ENCODE peak calls at places on chromosomes 7 and 10, in nine cellular contexts. B is AG04450, I is activated gamma-delta T cell treated with Interleukin-2 at 50 U/mL for 16 hours, K is hypothalamus, N is AG20443, L is EL, C is putamen, Y is globus pallidus, P is posterior vena cava. U is an unnamed sample.
A peak's percentile ranks its signal among the peaks of the same experiment; 100 is the strongest.

GRCh38 chr7:101630591-101630990 is 1.5 kb upstream of the MYL10 start:
- DNase-seq in L (peak; percentile 84), Y (no peak), N (peak; percentile 75), B (no peak), I (no peak), C (no peak), P (no peak), K (no peak), U (peak; percentile 25)

GRCh38 chr10:120456143-120456625 is 843 bp upstream of the PLPP4 start:
- DNase-seq in P (no peak), Y (no peak), I (no peak), N (no peak), B (no peak), K (peak; percentile 27), L (no peak), C (no peak), U (no peak)

GRCh38 chr10:98326621-98327027 is 58.6 kb upstream of the LOXL4 start:
- DNase-seq in C (no peak), L (no peak), I (no peak), P (no peak), N (no peak), Y (no peak), B (no peak), K (no peak), U (no peak)

GRCh38 chr7:2939193-2939885 is 95.2 kb upstream of the GNA12 start:
- DNase-seq in K (no peak), P (peak; percentile 61), I (no peak), Y (no peak), L (peak; percentile 5), N (no peak), C (no peak), B (no peak), U (no peak)

GRCh38 chr7:46970131-46970430 is 611.8 kb downstream of the TNS3 start:
- DNase-seq in L (no peak), B (no peak), K (no peak), C (peak; percentile 7), I (no peak), Y (no peak), P (no peak), N (no peak), U (no peak)

GRCh38 chr10:112227331-112227961 is 43.9 kb upstream of the GPAM start:
- DNase-seq in L (peak; percentile 79), P (no peak), K (no peak), N (peak; percentile 72), B (no peak), Y (no peak), I (no peak), C (no peak), U (no peak)

GRCh38 chr7:114973147-114973546 is 51.3 kb downstream of the MDFIC start:
- DNase-seq in L (peak; percentile 33), B (no peak), N (peak; percentile 25), K (no peak), Y (no peak), I (no peak), P (no peak), C (no peak), U (no peak)

GRCh38 chr7:23261843-23262452 is 15.4 kb downstream of the GPNMB start:
- DNase-seq in K (no peak), C (peak; percentile 29), L (peak; percentile 72), N (peak; percentile 90), Y (peak; percentile 62), P (peak; percentile 88), B (peak; percentile 33), I (peak; percentile 43), U (peak; percentile 78)

GRCh38 chr10:22611425-22612111 is 102.8 kb downstream of the PIP4K2A start:
- DNase-seq in L (no peak), I (peak; percentile 60), Y (no peak), K (no peak), N (no peak), B (no peak), C (no peak), P (no peak), U (no peak)

GRCh38 chr7:121761399-121761798 is 111.6 kb upstream of the PTPRZ1 start:
- DNase-seq in Y (no peak), C (no peak), K (no peak), L (no peak), P (no peak), I (no peak), N (no peak), B (no peak), U (no peak)

GRCh38 chr7:74044366-74045350 is 16.7 kb downstream of the ELN start:
- DNase-seq in C (peak; percentile 73), I (no peak), K (peak; percentile 36), B (no peak), L (no peak), P (peak; percentile 81), N (no peak), Y (peak; percentile 92), U (no peak)

GRCh38 chr7:139731802-139732470 is 45.9 kb downstream of the HIPK2 start:
- DNase-seq in N (peak; percentile 79), I (no peak), B (no peak), C (peak; percentile 64), P (peak; percentile 95), Y (peak; percentile 76), K (no peak), L (peak; percentile 92), U (peak; percentile 80)

GRCh38 chr7:130426541-130426940 is 14.3 kb downstream of the CEP41 start:
- DNase-seq in L (no peak), N (no peak), I (no peak), B (no peak), C (no peak), P (no peak), K (no peak), Y (no peak), U (no peak)

GRCh38 chr10:110456523-110457091 is 41.1 kb upstream of the DUSP5 start:
- DNase-seq in K (no peak), B (no peak), L (peak; percentile 71), Y (no peak), C (no peak), P (peak; percentile 61), N (no peak), I (no peak), U (no peak)

GRCh38 chr7:147999962-148000361 is 590.6 kb upstream of the C7orf33 start:
- DNase-seq in Y (no peak), N (no peak), K (no peak), I (no peak), P (no peak), B (no peak), C (no peak), L (no peak), U (no peak)

GRCh38 chr7:8436965-8437364 is 3.6 kb downstream of the NXPH1 start:
- DNase-seq in P (no peak), Y (peak; percentile 24), N (peak; percentile 24), L (peak; percentile 3), C (no peak), B (no peak), I (no peak), K (no peak), U (peak; percentile 23)

GRCh38 chr7:48173983-48174382 is 2.7 kb downstream of the ABCA13 start:
- DNase-seq in B (no peak), K (no peak), P (no peak), Y (no peak), N (peak; percentile 37), I (no peak), L (peak; percentile 37), C (no peak), U (peak; percentile 90)

GRCh38 chr10:125217986-125218675 is 57.8 kb upstream of the CTBP2 start:
- DNase-seq in B (no peak), L (peak; percentile 26), N (peak; percentile 75), I (no peak), K (no peak), Y (no peak), C (no peak), P (no peak), U (no peak)

GRCh38 chr10:12965571-12965970 is 35.9 kb downstream of the CCDC3 start:
- DNase-seq in N (no peak), L (peak; percentile 15), I (no peak), C (no peak), K (no peak), Y (no peak), P (no peak), B (peak; percentile 37), U (no peak)

GRCh38 chr7:110205899-110206298 is 885.0 kb upstream of the LRRN3 start:
- DNase-seq in I (no peak), B (no peak), L (no peak), P (no peak), K (no peak), C (no peak), Y (no peak), N (no peak), U (no peak)

GRCh38 chr7:80924090-80924489 is 5.2 kb upstream of the SEMA3C start:
- DNase-seq in N (no peak), Y (no peak), I (no peak), P (no peak), L (no peak), C (no peak), K (no peak), B (no peak), U (no peak)

GRCh38 chr7:128247640-128248194 is 6.6 kb downstream of the LEP start:
- DNase-seq in K (no peak), C (no peak), P (no peak), N (no peak), B (no peak), Y (no peak), L (peak; percentile 25), I (no peak), U (no peak)

GRCh38 chr10:59361659-59362183 is 628 bp downstream of the FAM13C start:
- DNase-seq in N (no peak), I (no peak), C (no peak), Y (no peak), L (no peak), P (no peak), B (no peak), K (no peak), U (no peak)

GRCh38 chr10:125158528-125159485 is 1.6 kb downstream of the CTBP2 start:
- DNase-seq in B (no peak), P (peak; percentile 86), N (peak; percentile 69), I (no peak), K (peak; percentile 48), Y (peak; percentile 75), L (peak; percentile 70), C (peak; percentile 74), U (peak; percentile 74)

GRCh38 chr7:25615603-25616002 is 387.3 kb upstream of the NPVF start:
- DNase-seq in I (no peak), L (no peak), Y (no peak), B (no peak), N (no peak), K (no peak), P (no peak), C (no peak), U (no peak)

GRCh38 chr10:3496138-3496537 is 288.9 kb downstream of the KLF6 start:
- DNase-seq in B (no peak), C (no peak), I (no peak), K (no peak), P (no peak), L (no peak), N (no peak), Y (no peak), U (no peak)

GRCh38 chr7:116511552-116512523 is 12.3 kb downstream of the CAV2 start:
- DNase-seq in P (no peak), I (no peak), L (peak; percentile 85), N (peak; percentile 29), B (no peak), Y (peak; percentile 47), C (no peak), K (no peak), U (peak; percentile 99)

GRCh38 chr7:1270181-1270580 is 37.5 kb downstream of the UNCX start:
- DNase-seq in P (no peak), B (no peak), I (no peak), L (no peak), C (no peak), Y (no peak), K (no peak), N (no peak), U (no peak)

GRCh38 chr10:74825371-74826141 is 844 bp upstream of the KAT6B start:
- DNase-seq in C (no peak), P (no peak), K (peak; percentile 84), Y (peak; percentile 74), N (peak; percentile 84), L (no peak), I (peak; percentile 56), B (no peak), U (no peak)

GRCh38 chr7:6234384-6234783 is 38.0 kb downstream of the CYTH3 start:
- DNase-seq in C (no peak), I (no peak), N (no peak), Y (no peak), P (no peak), K (no peak), B (no peak), L (no peak), U (no peak)

GRCh38 chr7:97845622-97846203 is 26.5 kb downstream of the ASNS start:
- DNase-seq in C (peak; percentile 15), L (peak; percentile 13), B (no peak), K (no peak), N (peak; percentile 20), I (no peak), P (no peak), Y (peak; percentile 17), U (peak; percentile 45)

U was measured in lung microvascular endothelial cell.